ENCODE peak calls at places on chromosomes 13 and 19, in four cellular contexts. T is stimulated activated CD8-positive, alpha-beta memory T cell treated with anti-CD3 and anti-CD28 coated beads, Interleukin-15, amount 100 ng/mL, for 1 hour; N is omental fat pad; V is activated naive CD4-positive, alpha-beta T cell treated with anti-CD3 and anti-CD28 coated beads for 36 hours. I is an unnamed sample.

GRCh38 chr13:24911135-24911524 is 147.2 kb downstream of the RNF17 start:
- DNase-seq in T (no peak), N (no peak), V (no peak), I (peak; percentile 29)

GRCh38 chr13:48532146-48532472 is 771 bp downstream of the RCBTB2 start:
- DNase-seq in T (no peak), N (no peak), V (no peak), I (no peak)

GRCh38 chr13:23570099-23570926 is at the start of gene TNFRSF19:
- DNase-seq in T (no peak), N (no peak), V (no peak), I (no peak)

GRCh38 chr13:23411220-23411619 is 22.3 kb downstream of the SACS start:
- DNase-seq in T (no peak), N (no peak), V (no peak), I (no peak)

GRCh38 chr19:28292822-28293500 is 920.0 kb downstream of the UQCRFS1 start:
- DNase-seq in T (no peak), N (no peak), V (no peak), I (no peak)

GRCh38 chr19:35177377-35178274 is 23.1 kb downstream of the FXYD5 start:
- DNase-seq in T (no peak), N (no peak), V (no peak), I (no peak)

GRCh38 chr19:3615524-3616135 is 9.0 kb upstream of the TBXA2R start:
- DNase-seq in T (no peak), N (no peak), V (no peak), I (no peak)

GRCh38 chr19:54523403-54523802 is 20.8 kb downstream of the LAIR2 start:
- DNase-seq in T (no peak), N (no peak), V (peak; percentile 83), I (peak; percentile 78)

GRCh38 chr19:17473041-17473440 is 2.7 kb downstream of the SLC27A1 start:
- DNase-seq in T (no peak), N (no peak), V (peak; percentile 59), I (peak; percentile 45)

GRCh38 chr19:48249502-48250014 is 6.2 kb downstream of the CARD8 start:
- DNase-seq in T (peak; percentile 35), N (no peak), V (peak; percentile 88), I (peak; percentile 90)

GRCh38 chr19:3860499-3860898 is 8.3 kb downstream of the ZFR2 start:
- DNase-seq in T (no peak), N (no peak), V (no peak), I (no peak)

GRCh38 chr19:3879656-3880055 is 829 bp upstream of the ATCAY start:
- DNase-seq in T (no peak), N (no peak), V (peak; percentile 10), I (peak; percentile 18)

GRCh38 chr13:19597523-19597922 is 35.9 kb upstream of the MPHOSPH8 start:
- DNase-seq in T (no peak), N (no peak), V (no peak), I (no peak)

GRCh38 chr19:7526093-7526929 is 3.9 kb downstream of the MCOLN1 start:
- DNase-seq in T (no peak), N (no peak), V (no peak), I (no peak)

GRCh38 chr19:10219678-10220077 is 11.5 kb downstream of the S1PR2 start:
- DNase-seq in T (no peak), N (no peak), V (peak; percentile 43), I (peak; percentile 61)

GRCh38 chr19:18789883-18790565 is 1.1 kb downstream of the COMP start:
- DNase-seq in T (no peak), N (no peak), V (peak; percentile 30), I (peak; percentile 40)

GRCh38 chr19:15091918-15092753 is 10.1 kb downstream of the OR1I1 start:
- DNase-seq in T (no peak), N (no peak), V (peak; percentile 61), I (peak; percentile 32)

GRCh38 chr19:6018786-6019185 is 40.8 kb upstream of the RANBP3 start:
- DNase-seq in T (no peak), N (no peak), V (peak; percentile 16), I (no peak)

GRCh38 chr19:16559896-16560295 is 12.3 kb downstream of the SLC35E1 start:
- DNase-seq in T (no peak), N (no peak), V (no peak), I (no peak)

GRCh38 chr13:34522818-34523217 is 419.3 kb upstream of the NBEA start:
- DNase-seq in T (no peak), N (no peak), V (no peak), I (no peak)

GRCh38 chr19:47895165-47895782 is 9.2 kb upstream of the SULT2A1 start:
- DNase-seq in T (no peak), N (no peak), V (no peak), I (no peak)

GRCh38 chr19:38267780-38268430 is 3.5 kb downstream of the SPINT2 start:
- DNase-seq in T (no peak), N (no peak), V (no peak), I (no peak)

GRCh38 chr19:31591258-31591657 is 242.0 kb upstream of the TSHZ3 start:
- DNase-seq in T (no peak), N (no peak), V (no peak), I (no peak)

GRCh38 chr19:18604820-18605159 is 1.8 kb downstream of the CRLF1 start:
- DNase-seq in T (no peak), N (no peak), V (no peak), I (no peak)

I was measured in activated CD4-positive, alpha-beta memory T cell treated with anti-CD3 and anti-CD28 coated beads for 36 hours.